ENCODE peak calls at places on chromosome 1, in five cellular contexts. H, B, C, D and V are unnamed samples.
A peak's percentile ranks its signal among the peaks of the same experiment; 100 is the strongest.

GRCh38 chr1:184860985-184861754 is 106.5 kb upstream of the EDEM3 start:
- DNase-seq in D (no peak), C (no peak), B (no peak), H (peak; percentile 46), V (no peak)

GRCh38 chr1:2301607-2302291 is 73.6 kb downstream of the SKI start:
- DNase-seq in D (no peak), H (no peak), B (no peak), C (no peak), V (no peak)

GRCh38 chr1:153612755-153613331 is at the start of gene S100A16:
- DNase-seq in C (no peak), H (no peak), D (peak; percentile 65), B (peak; percentile 90), V (peak; percentile 30)

GRCh38 chr1:155910621-155911121 is 478 bp downstream of the RIT1 start:
- DNase-seq in D (peak; percentile 46), H (no peak), C (no peak), B (peak; percentile 71), V (peak; percentile 59)

GRCh38 chr1:185565314-185565713 is 168.9 kb upstream of the HMCN1 start:
- DNase-seq in D (peak; percentile 93), B (peak; percentile 48), H (no peak), C (no peak), V (no peak)

GRCh38 chr1:233654667-233655432 is 40.9 kb downstream of the KCNK1 start:
- DNase-seq in H (no peak), B (no peak), C (no peak), D (no peak), V (no peak)

GRCh38 chr1:53122194-53122846 is 20.1 kb downstream of the SLC1A7 start:
- DNase-seq in D (peak; percentile 50), H (no peak), C (no peak), B (peak; percentile 91), V (no peak)

GRCh38 chr1:242828828-242829227 is 304.3 kb upstream of the PLD5 start:
- DNase-seq in C (no peak), D (no peak), B (no peak), H (no peak), V (no peak)

GRCh38 chr1:59815892-59816291 is 1.1 kb downstream of the HOOK1 start:
- DNase-seq in H (no peak), C (no peak), B (no peak), D (no peak), V (no peak)

GRCh38 chr1:54782156-54782555 is 17.8 kb upstream of the PARS2 start:
- DNase-seq in D (no peak), B (no peak), H (no peak), C (no peak), V (no peak)

GRCh38 chr1:214028999-214029406 is 41.2 kb downstream of the PROX1 start:
- DNase-seq in C (no peak), H (no peak), D (no peak), B (no peak), V (no peak)

GRCh38 chr1:180232521-180233043 is 2.5 kb downstream of the LHX4 start:
- DNase-seq in C (no peak), D (no peak), B (no peak), H (no peak), V (no peak)

GRCh38 chr1:24048205-24048869 is 63.6 kb downstream of the MYOM3 start:
- DNase-seq in D (no peak), C (no peak), B (peak; percentile 12), H (no peak), V (no peak)

GRCh38 chr1:45979074-45979777 is 153.2 kb downstream of the PIK3R3 start:
- DNase-seq in C (peak; percentile 98), D (peak; percentile 22), B (peak; percentile 18), H (no peak), V (no peak)

GRCh38 chr1:64268653-64269557 is 65.5 kb downstream of the UBE2U start:
- DNase-seq in D (peak; percentile 72), C (peak; percentile 54), H (peak; percentile 42), B (peak; percentile 87), V (peak; percentile 61)

GRCh38 chr1:108199231-108199657 is 899 bp downstream of the SLC25A24 start:
- DNase-seq in D (peak; percentile 63), C (no peak), H (no peak), B (peak; percentile 62), V (no peak)

GRCh38 chr1:5681654-5682053 is 310.6 kb downstream of the NPHP4 start:
- DNase-seq in D (no peak), B (no peak), H (no peak), C (no peak), V (no peak)

GRCh38 chr1:38615680-38616079 is 243.9 kb downstream of the RRAGC start:
- DNase-seq in D (no peak), B (no peak), H (no peak), C (no peak), V (no peak)

GRCh38 chr1:17587693-17588047 is 48.2 kb downstream of the ARHGEF10L start:
- DNase-seq in C (no peak), H (no peak), B (peak; percentile 88), D (peak; percentile 98), V (no peak)

GRCh38 chr1:206551985-206552325 is 44.6 kb downstream of the RASSF5 start:
- DNase-seq in D (no peak), H (no peak), B (no peak), C (no peak), V (no peak)

GRCh38 chr1:207913951-207914350 is 3.0 kb upstream of the CD34 start:
- DNase-seq in H (no peak), C (no peak), B (no peak), D (no peak), V (no peak)

GRCh38 chr1:156842618-156843300 is 16.2 kb downstream of the INSRR start:
- DNase-seq in C (no peak), D (no peak), B (no peak), H (no peak), V (no peak)

GRCh38 chr1:109649380-109649987 is 6.4 kb upstream of the GSTM4 start:
- DNase-seq in C (no peak), D (peak; percentile 67), B (peak; percentile 76), H (no peak), V (no peak)

GRCh38 chr1:11845641-11846335 is 1.8 kb downstream of the NPPA start:
- DNase-seq in B (peak; percentile 34), D (no peak), H (peak; percentile 19), C (no peak), V (no peak)

GRCh38 chr1:216765346-216766300 is 42.4 kb upstream of the ESRRG start:
- DNase-seq in H (no peak), B (peak; percentile 2), C (no peak), D (no peak), V (no peak)

GRCh38 chr1:150165622-150166612 is 16.2 kb downstream of the PLEKHO1 start:
- DNase-seq in B (peak; percentile 65), D (peak; percentile 49), C (peak; percentile 3), H (peak; percentile 65), V (peak; percentile 70)

GRCh38 chr1:228085287-228085926 is 2.9 kb downstream of the ARF1 start:
- DNase-seq in C (no peak), H (no peak), B (peak; percentile 92), D (no peak), V (no peak)

GRCh38 chr1:25804244-25804963 is 4.4 kb downstream of the SELENON start:
- DNase-seq in C (no peak), B (peak; percentile 79), D (peak; percentile 20), H (no peak), V (no peak)

GRCh38 chr1:115314765-115315164 is 23.3 kb downstream of the NGF start:
- DNase-seq in D (peak; percentile 53), C (no peak), B (peak; percentile 84), H (no peak), V (no peak)

GRCh38 chr1:2972879-2973575 is 48.2 kb upstream of the ACTRT2 start:
- DNase-seq in H (no peak), C (no peak), D (no peak), B (no peak), V (no peak)

GRCh38 chr1:58762806-58763205 is 21.0 kb downstream of the JUN start:
- DNase-seq in C (no peak), D (peak; percentile 80), B (peak; percentile 72), H (no peak), V (no peak)

GRCh38 chr1:198775606-198776005 is 136.8 kb downstream of the PTPRC start:
- DNase-seq in D (peak; percentile 28), H (no peak), C (no peak), B (no peak), V (no peak)